ENCODE peak calls at places on chromosomes 11 and 22, in five cellular contexts. One of them, this sample, is unnamed.

GRCh38 chr11:114319716-114320328 is 23.6 kb downstream of the NNMT start:
- DNase-seq in B cell: no peak
- DNase-seq in adrenal gland: no peak
- DNase-seq in transverse colon: no peak
- DNase-seq in right lobe of liver: no peak
- DNase-seq in this sample: no peak

GRCh38 chr22:42836026-42836425 is 21.0 kb downstream of the ARFGAP3 start:
- DNase-seq in right lobe of liver: peak
- DNase-seq in adrenal gland: peak
- DNase-seq in B cell: no peak
- DNase-seq in transverse colon: no peak
- DNase-seq in this sample: no peak

GRCh38 chr22:24087071-24087795 is 76.1 kb downstream of the CABIN1 start:
- DNase-seq in transverse colon: no peak
- DNase-seq in right lobe of liver: peak
- DNase-seq in B cell: no peak
- DNase-seq in adrenal gland: no peak
- DNase-seq in this sample: no peak

GRCh38 chr11:15473954-15474837 is 359.5 kb downstream of the INSC start:
- DNase-seq in adrenal gland: no peak
- DNase-seq in right lobe of liver: no peak
- DNase-seq in B cell: no peak
- DNase-seq in transverse colon: no peak
- DNase-seq in this sample: no peak

GRCh38 chr22:47407626-47408025 is 645.2 kb downstream of the TBC1D22A start:
- DNase-seq in right lobe of liver: no peak
- DNase-seq in transverse colon: no peak
- DNase-seq in B cell: no peak
- DNase-seq in adrenal gland: no peak
- DNase-seq in this sample: no peak

GRCh38 chr11:74311352-74311926 is at the start of gene P4HA3:
- DNase-seq in B cell: no peak
- DNase-seq in adrenal gland: peak
- DNase-seq in right lobe of liver: peak
- DNase-seq in transverse colon: peak
- DNase-seq in this sample: peak

GRCh38 chr11:46912526-46913150 is 5.7 kb downstream of the LRP4 start:
- DNase-seq in B cell: no peak
- DNase-seq in adrenal gland: no peak
- DNase-seq in transverse colon: no peak
- DNase-seq in right lobe of liver: no peak
- DNase-seq in this sample: no peak

GRCh38 chr11:66195867-66196266 is 72.6 kb upstream of the RAB1B start:
- DNase-seq in right lobe of liver: no peak
- DNase-seq in adrenal gland: no peak
- DNase-seq in B cell: no peak
- DNase-seq in transverse colon: no peak
- DNase-seq in this sample: no peak

GRCh38 chr11:75762885-75763284 is 5.7 kb upstream of the DGAT2 start:
- DNase-seq in adrenal gland: peak
- DNase-seq in right lobe of liver: peak
- DNase-seq in B cell: no peak
- DNase-seq in transverse colon: no peak
- DNase-seq in this sample: no peak

GRCh38 chr22:44192098-44192810 is 11.5 kb downstream of the PARVG start:
- DNase-seq in right lobe of liver: peak
- DNase-seq in adrenal gland: no peak
- DNase-seq in B cell: peak
- DNase-seq in transverse colon: no peak
- DNase-seq in this sample: no peak

GRCh38 chr11:44627911-44628729 is 62.7 kb downstream of the CD82 start:
- DNase-seq in adrenal gland: peak
- DNase-seq in B cell: no peak
- DNase-seq in transverse colon: peak
- DNase-seq in right lobe of liver: peak
- DNase-seq in this sample: peak

GRCh38 chr22:39148727-39149535 is 3.5 kb downstream of the CBX7 start:
- DNase-seq in B cell: peak
- DNase-seq in right lobe of liver: no peak
- DNase-seq in adrenal gland: no peak
- DNase-seq in transverse colon: peak
- DNase-seq in this sample: peak

GRCh38 chr22:50139843-50140415 is 30.6 kb upstream of the PANX2 start:
- DNase-seq in adrenal gland: no peak
- DNase-seq in transverse colon: no peak
- DNase-seq in B cell: peak
- DNase-seq in right lobe of liver: no peak
- DNase-seq in this sample: no peak

GRCh38 chr22:23072911-23073491 is 2.7 kb downstream of the GNAZ start:
- DNase-seq in transverse colon: no peak
- DNase-seq in right lobe of liver: no peak
- DNase-seq in adrenal gland: peak
- DNase-seq in B cell: no peak
- DNase-seq in this sample: no peak

GRCh38 chr11:125166903-125167291 is 2.3 kb downstream of the PKNOX2 start:
- DNase-seq in adrenal gland: no peak
- DNase-seq in transverse colon: no peak
- DNase-seq in B cell: no peak
- DNase-seq in right lobe of liver: no peak
- DNase-seq in this sample: peak

GRCh38 chr22:23361676-23362075 is 181.4 kb downstream of the BCR start:
- DNase-seq in right lobe of liver: no peak
- DNase-seq in adrenal gland: no peak
- DNase-seq in B cell: no peak
- DNase-seq in transverse colon: no peak
- DNase-seq in this sample: no peak

GRCh38 chr22:24067587-24068376 is 56.7 kb downstream of the CABIN1 start:
- DNase-seq in B cell: no peak
- DNase-seq in right lobe of liver: peak
- DNase-seq in adrenal gland: no peak
- DNase-seq in transverse colon: peak
- DNase-seq in this sample: no peak

GRCh38 chr11:78223320-78223954 is 34.7 kb downstream of the USP35 start:
- DNase-seq in B cell: peak
- DNase-seq in adrenal gland: no peak
- DNase-seq in right lobe of liver: no peak
- DNase-seq in transverse colon: no peak
- DNase-seq in this sample: peak

GRCh38 chr11:58621586-58622262 is 741 bp upstream of the CNTF start:
- DNase-seq in transverse colon: no peak
- DNase-seq in right lobe of liver: no peak
- DNase-seq in adrenal gland: no peak
- DNase-seq in B cell: no peak
- DNase-seq in this sample: peak

GRCh38 chr22:46053563-46054090 is 76.7 kb upstream of the WNT7B start:
- DNase-seq in transverse colon: peak
- DNase-seq in adrenal gland: peak
- DNase-seq in right lobe of liver: peak
- DNase-seq in B cell: peak
- DNase-seq in this sample: peak

GRCh38 chr11:67352546-67353316 is 615 bp downstream of the POLD4 start:
- DNase-seq in transverse colon: peak
- DNase-seq in B cell: peak
- DNase-seq in adrenal gland: peak
- DNase-seq in right lobe of liver: no peak
- DNase-seq in this sample: peak

GRCh38 chr11:78514922-78515502 is 59.7 kb downstream of the NARS2 start:
- DNase-seq in B cell: no peak
- DNase-seq in transverse colon: no peak
- DNase-seq in adrenal gland: no peak
- DNase-seq in right lobe of liver: no peak
- DNase-seq in this sample: no peak

GRCh38 chr11:121086866-121087265 is 14.2 kb upstream of the TECTA start:
- DNase-seq in transverse colon: no peak
- DNase-seq in right lobe of liver: no peak
- DNase-seq in adrenal gland: no peak
- DNase-seq in B cell: no peak
- DNase-seq in this sample: no peak

GRCh38 chr11:128731041-128731663 is 37.3 kb downstream of the FLI1 start:
- DNase-seq in B cell: peak
- DNase-seq in transverse colon: peak
- DNase-seq in adrenal gland: no peak
- DNase-seq in right lobe of liver: no peak
- DNase-seq in this sample: no peak

GRCh38 chr11:60700689-60701508 is 1.5 kb downstream of the MS4A8 start:
- DNase-seq in transverse colon: peak
- DNase-seq in right lobe of liver: no peak
- DNase-seq in B cell: no peak
- DNase-seq in adrenal gland: no peak
- DNase-seq in this sample: peak

GRCh38 chr11:102223859-102224258 is 93.4 kb upstream of the BIRC3 start:
- DNase-seq in B cell: no peak
- DNase-seq in transverse colon: no peak
- DNase-seq in adrenal gland: no peak
- DNase-seq in right lobe of liver: no peak
- DNase-seq in this sample: no peak

GRCh38 chr11:125445731-125446130 is 50.3 kb downstream of the FEZ1 start:
- DNase-seq in B cell: no peak
- DNase-seq in transverse colon: no peak
- DNase-seq in adrenal gland: no peak
- DNase-seq in right lobe of liver: no peak
- DNase-seq in this sample: no peak

GRCh38 chr11:72719144-72719543 is 33.1 kb downstream of the ARAP1 start:
- DNase-seq in B cell: no peak
- DNase-seq in transverse colon: no peak
- DNase-seq in right lobe of liver: no peak
- DNase-seq in adrenal gland: peak
- DNase-seq in this sample: no peak

GRCh38 chr11:102600666-102601065 is 24.5 kb downstream of the MMP20 start:
- DNase-seq in right lobe of liver: no peak
- DNase-seq in B cell: no peak
- DNase-seq in adrenal gland: no peak
- DNase-seq in transverse colon: no peak
- DNase-seq in this sample: no peak

GRCh38 chr22:20080445-20080775 is 369 bp downstream of the DGCR8 start:
- DNase-seq in B cell: peak
- DNase-seq in right lobe of liver: peak
- DNase-seq in transverse colon: peak
- DNase-seq in adrenal gland: peak
- DNase-seq in this sample: peak

GRCh38 chr11:67146516-67147226 is 27.6 kb downstream of the KDM2A start:
- DNase-seq in B cell: no peak
- DNase-seq in transverse colon: no peak
- DNase-seq in adrenal gland: no peak
- DNase-seq in right lobe of liver: no peak
- DNase-seq in this sample: no peak

GRCh38 chr11:134752526-134752925 is 340.5 kb upstream of the B3GAT1 start:
- DNase-seq in transverse colon: no peak
- DNase-seq in right lobe of liver: no peak
- DNase-seq in adrenal gland: peak
- DNase-seq in B cell: no peak
- DNase-seq in this sample: no peak

GRCh38 chr11:45828996-45829395 is 18.3 kb upstream of the CRY2 start:
- DNase-seq in adrenal gland: no peak
- DNase-seq in right lobe of liver: no peak
- DNase-seq in B cell: no peak
- DNase-seq in transverse colon: no peak
- DNase-seq in this sample: no peak

GRCh38 chr11:87719311-87720073 is 455.8 kb downstream of the RAB38 start:
- DNase-seq in transverse colon: no peak
- DNase-seq in right lobe of liver: no peak
- DNase-seq in B cell: no peak
- DNase-seq in adrenal gland: no peak
- DNase-seq in this sample: no peak

GRCh38 chr11:123430736-123431356 is 777 bp downstream of the GRAMD1B start:
- DNase-seq in B cell: no peak
- DNase-seq in right lobe of liver: peak
- DNase-seq in transverse colon: peak
- DNase-seq in adrenal gland: peak
- DNase-seq in this sample: peak

GRCh38 chr11:123431619-123432018 is 1.6 kb downstream of the GRAMD1B start:
- DNase-seq in transverse colon: no peak
- DNase-seq in B cell: no peak
- DNase-seq in right lobe of liver: no peak
- DNase-seq in adrenal gland: no peak
- DNase-seq in this sample: no peak

GRCh38 chr11:123434911-123435310 is 4.8 kb downstream of the GRAMD1B start:
- DNase-seq in transverse colon: no peak
- DNase-seq in B cell: no peak
- DNase-seq in right lobe of liver: no peak
- DNase-seq in adrenal gland: no peak
- DNase-seq in this sample: no peak

GRCh38 chr11:123437236-123437979 is 7.3 kb downstream of the GRAMD1B start:
- DNase-seq in right lobe of liver: no peak
- DNase-seq in B cell: no peak
- DNase-seq in adrenal gland: no peak
- DNase-seq in transverse colon: no peak
- DNase-seq in this sample: no peak

GRCh38 chr11:123434262-123434661 is 4.2 kb downstream of the GRAMD1B start:
- DNase-seq in B cell: no peak
- DNase-seq in transverse colon: peak
- DNase-seq in right lobe of liver: no peak
- DNase-seq in adrenal gland: peak
- DNase-seq in this sample: peak
- TF ChIP-seq CTCF in B cell: no peak
- TF ChIP-seq CTCF in transverse colon: no peak
- TF ChIP-seq CTCF in right lobe of liver: no peak
- TF ChIP-seq CTCF in adrenal gland: peak
- TF ChIP-seq CTCF in this sample: peak

GRCh38 chr22:30212363-30212995 is 34.1 kb downstream of the LIF start:
- DNase-seq in adrenal gland: peak
- DNase-seq in B cell: no peak
- DNase-seq in right lobe of liver: no peak
- DNase-seq in transverse colon: peak
- DNase-seq in this sample: no peak
- TF ChIP-seq CTCF in adrenal gland: no peak
- TF ChIP-seq CTCF in B cell: no peak
- TF ChIP-seq CTCF in right lobe of liver: no peak
- TF ChIP-seq CTCF in transverse colon: no peak
- TF ChIP-seq CTCF in this sample: no peak

DNA sequence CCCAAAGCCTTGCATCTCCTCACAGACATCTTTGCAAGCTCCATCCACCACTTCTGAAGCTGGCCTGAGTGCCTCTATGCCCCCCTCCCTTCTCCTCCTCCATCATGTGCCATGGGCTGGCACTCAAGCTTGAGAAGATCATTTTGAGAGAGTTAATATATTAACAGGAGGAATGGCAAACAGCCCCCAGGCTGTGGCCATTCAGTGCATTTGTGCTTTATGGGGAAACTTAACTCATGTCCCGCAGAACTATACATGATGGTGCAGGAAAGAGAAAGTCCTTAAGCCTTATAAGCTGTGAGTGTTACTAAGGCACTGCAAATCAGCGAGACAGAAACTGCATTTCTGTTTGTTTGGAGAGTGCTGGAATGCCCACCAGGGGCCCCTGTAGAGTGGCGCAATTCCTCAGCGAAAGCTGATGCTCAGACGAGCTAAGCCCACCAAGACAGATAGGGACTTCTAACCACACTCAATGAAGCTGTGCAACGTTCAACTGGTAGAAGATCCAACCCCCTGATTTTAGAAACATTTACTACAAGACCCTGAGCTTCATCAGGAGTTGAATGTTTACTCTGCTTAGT is 26.8 kb upstream of the PHLDA2 start:
- DNase-seq in transverse colon: no peak
- DNase-seq in adrenal gland: no peak
- DNase-seq in right lobe of liver: no peak
- DNase-seq in B cell: no peak
- DNase-seq in this sample: no peak
- TF ChIP-seq CTCF in transverse colon: no peak
- TF ChIP-seq CTCF in adrenal gland: no peak
- TF ChIP-seq CTCF in right lobe of liver: no peak
- TF ChIP-seq CTCF in B cell: no peak
- TF ChIP-seq CTCF in this sample: no peak

GRCh38 chr11:111359223-111360149 is 19.6 kb downstream of the POU2AF1 start:
- DNase-seq in right lobe of liver: no peak
- DNase-seq in B cell: no peak
- DNase-seq in adrenal gland: no peak
- DNase-seq in transverse colon: no peak
- DNase-seq in this sample: no peak
- TF ChIP-seq CTCF in right lobe of liver: no peak
- TF ChIP-seq CTCF in B cell: no peak
- TF ChIP-seq CTCF in adrenal gland: no peak
- TF ChIP-seq CTCF in transverse colon: no peak
- TF ChIP-seq CTCF in this sample: no peak

This sample was measured in GM20000.